ENCODE peak calls at places on chromosome 7, in seven cellular contexts. One of them, this sample, is unnamed.
A peak's percentile ranks its signal among the peaks of the same experiment; 100 is the strongest.

GRCh38 chr7:72805526-72806494 is 22.2 kb downstream of the TYW1B start:
- DNase-seq in heart right ventricle: no peak
- DNase-seq in mucosa of descending colon: no peak
- DNase-seq in GM20000: no peak
- DNase-seq in D721Med: no peak
- DNase-seq in A549: peak; percentile 5
- DNase-seq in foreskin fibroblast: peak; percentile 29
- DNase-seq in this sample: no peak

GRCh38 chr7:107994366-107994765 is 8.6 kb downstream of the LAMB1 start:
- DNase-seq in GM20000: no peak
- DNase-seq in A549: no peak
- DNase-seq in foreskin fibroblast: peak; percentile 16
- DNase-seq in heart right ventricle: no peak
- DNase-seq in mucosa of descending colon: no peak
- DNase-seq in D721Med: no peak
- DNase-seq in this sample: no peak

GRCh38 chr7:142927085-142927745 is 6.3 kb downstream of the TRPV5 start:
- DNase-seq in foreskin fibroblast: no peak
- DNase-seq in A549: no peak
- DNase-seq in D721Med: no peak
- DNase-seq in mucosa of descending colon: no peak
- DNase-seq in heart right ventricle: no peak
- DNase-seq in GM20000: no peak
- DNase-seq in this sample: no peak

GRCh38 chr7:127884066-127884559 is 147.1 kb downstream of the LRRC4 start:
- DNase-seq in A549: no peak
- DNase-seq in foreskin fibroblast: no peak
- DNase-seq in mucosa of descending colon: no peak
- DNase-seq in heart right ventricle: no peak
- DNase-seq in D721Med: no peak
- DNase-seq in GM20000: no peak
- DNase-seq in this sample: no peak

GRCh38 chr7:33459340-33459751 is 330.0 kb downstream of the BBS9 start:
- DNase-seq in mucosa of descending colon: peak; percentile 10
- DNase-seq in foreskin fibroblast: peak; percentile 48
- DNase-seq in heart right ventricle: no peak
- DNase-seq in A549: peak; percentile 65
- DNase-seq in D721Med: no peak
- DNase-seq in GM20000: no peak
- DNase-seq in this sample: no peak

GRCh38 chr7:117087639-117088396 is 134.5 kb downstream of the ST7 start:
- DNase-seq in heart right ventricle: no peak
- DNase-seq in A549: no peak
- DNase-seq in mucosa of descending colon: no peak
- DNase-seq in foreskin fibroblast: no peak
- DNase-seq in GM20000: no peak
- DNase-seq in D721Med: no peak
- DNase-seq in this sample: no peak

GRCh38 chr7:118753464-118753863 is 529.0 kb downstream of the ANKRD7 start:
- DNase-seq in D721Med: no peak
- DNase-seq in heart right ventricle: no peak
- DNase-seq in mucosa of descending colon: no peak
- DNase-seq in GM20000: no peak
- DNase-seq in foreskin fibroblast: no peak
- DNase-seq in A549: no peak
- DNase-seq in this sample: no peak

GRCh38 chr7:143391462-143392404 is 10.6 kb downstream of the ZYX start:
- DNase-seq in GM20000: no peak
- DNase-seq in D721Med: no peak
- DNase-seq in foreskin fibroblast: peak; percentile 83
- DNase-seq in heart right ventricle: peak; percentile 64
- DNase-seq in mucosa of descending colon: peak; percentile 73
- DNase-seq in A549: no peak
- DNase-seq in this sample: no peak

GRCh38 chr7:774161-775109 is 47.4 kb upstream of the PRKAR1B start:
- DNase-seq in GM20000: peak; percentile 85
- DNase-seq in A549: peak; percentile 53
- DNase-seq in foreskin fibroblast: peak; percentile 23
- DNase-seq in heart right ventricle: no peak
- DNase-seq in mucosa of descending colon: peak; percentile 75
- DNase-seq in D721Med: peak; percentile 55
- DNase-seq in this sample: peak; percentile 67

GRCh38 chr7:77415474-77415821 is 701 bp downstream of the GSAP start:
- DNase-seq in A549: no peak
- DNase-seq in foreskin fibroblast: no peak
- DNase-seq in heart right ventricle: no peak
- DNase-seq in GM20000: peak; percentile 73
- DNase-seq in mucosa of descending colon: no peak
- DNase-seq in D721Med: no peak
- DNase-seq in this sample: no peak

GRCh38 chr7:155938129-155938528 is 125.9 kb upstream of the SHH start:
- DNase-seq in foreskin fibroblast: no peak
- DNase-seq in heart right ventricle: no peak
- DNase-seq in A549: no peak
- DNase-seq in GM20000: no peak
- DNase-seq in D721Med: no peak
- DNase-seq in mucosa of descending colon: no peak
- DNase-seq in this sample: no peak

GRCh38 chr7:5396542-5396941 is 27.1 kb downstream of the TNRC18 start:
- DNase-seq in GM20000: peak; percentile 88
- DNase-seq in mucosa of descending colon: peak; percentile 44
- DNase-seq in D721Med: no peak
- DNase-seq in foreskin fibroblast: no peak
- DNase-seq in A549: peak; percentile 88
- DNase-seq in heart right ventricle: no peak
- DNase-seq in this sample: no peak

GRCh38 chr7:103715376-103716110 is 269.5 kb upstream of the SLC26A5 start:
- DNase-seq in foreskin fibroblast: no peak
- DNase-seq in D721Med: no peak
- DNase-seq in GM20000: no peak
- DNase-seq in heart right ventricle: no peak
- DNase-seq in mucosa of descending colon: no peak
- DNase-seq in A549: no peak
- DNase-seq in this sample: no peak

GRCh38 chr7:137373507-137373906 is 30.0 kb upstream of the PTN start:
- DNase-seq in mucosa of descending colon: no peak
- DNase-seq in A549: no peak
- DNase-seq in D721Med: no peak
- DNase-seq in GM20000: no peak
- DNase-seq in heart right ventricle: no peak
- DNase-seq in foreskin fibroblast: no peak
- DNase-seq in this sample: no peak

GRCh38 chr7:23615331-23615730 is 18.1 kb downstream of the CCDC126 start:
- DNase-seq in foreskin fibroblast: no peak
- DNase-seq in GM20000: no peak
- DNase-seq in heart right ventricle: no peak
- DNase-seq in D721Med: no peak
- DNase-seq in A549: no peak
- DNase-seq in mucosa of descending colon: no peak
- DNase-seq in this sample: no peak

GRCh38 chr7:100271716-100272537 is 35.6 kb upstream of the SPDYE3 start:
- DNase-seq in mucosa of descending colon: peak; percentile 99
- DNase-seq in A549: peak; percentile 97
- DNase-seq in D721Med: peak; percentile 43
- DNase-seq in GM20000: peak; percentile 95
- DNase-seq in heart right ventricle: peak; percentile 98
- DNase-seq in foreskin fibroblast: peak; percentile 94
- DNase-seq in this sample: peak; percentile 99
- TF ChIP-seq CTCF in mucosa of descending colon: no peak
- TF ChIP-seq CTCF in A549: peak; percentile 7
- TF ChIP-seq CTCF in D721Med: peak; percentile 4
- TF ChIP-seq CTCF in GM20000: no peak
- TF ChIP-seq CTCF in heart right ventricle: no peak
- TF ChIP-seq CTCF in foreskin fibroblast: peak; percentile 11
- TF ChIP-seq CTCF in this sample: peak; percentile 35

DNA sequence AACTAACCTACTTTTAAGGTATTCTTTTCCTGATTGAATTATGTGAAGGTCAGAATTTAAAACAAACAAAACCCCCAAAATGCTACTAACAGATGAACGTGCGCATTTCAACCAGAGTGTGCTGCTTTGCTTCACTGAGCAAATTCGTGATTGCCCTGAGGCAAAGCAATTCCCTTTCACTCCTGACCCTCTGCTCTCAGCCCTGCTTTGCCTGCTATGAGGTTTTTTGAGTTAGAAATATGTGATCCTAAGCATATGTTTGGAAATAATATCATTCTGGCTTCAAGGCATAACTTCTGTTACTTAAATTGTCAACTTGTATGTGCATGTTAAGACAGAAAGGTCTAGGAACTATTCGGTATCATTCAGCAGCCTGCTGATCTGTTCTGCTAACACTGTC is 124.2 kb downstream of the GNAT3 start:
- DNase-seq in D721Med: no peak
- DNase-seq in GM20000: no peak
- DNase-seq in mucosa of descending colon: no peak
- DNase-seq in foreskin fibroblast: no peak
- DNase-seq in A549: no peak
- DNase-seq in heart right ventricle: no peak
- DNase-seq in this sample: no peak
- TF ChIP-seq CTCF in D721Med: no peak
- TF ChIP-seq CTCF in GM20000: no peak
- TF ChIP-seq CTCF in mucosa of descending colon: no peak
- TF ChIP-seq CTCF in foreskin fibroblast: no peak
- TF ChIP-seq CTCF in A549: no peak
- TF ChIP-seq CTCF in heart right ventricle: no peak
- TF ChIP-seq CTCF in this sample: no peak

GRCh38 chr7:47807126-47807525 is 141.1 kb downstream of the PKD1L1 start:
- DNase-seq in mucosa of descending colon: no peak
- DNase-seq in GM20000: no peak
- DNase-seq in D721Med: no peak
- DNase-seq in heart right ventricle: no peak
- DNase-seq in A549: no peak
- DNase-seq in foreskin fibroblast: no peak
- DNase-seq in this sample: no peak

GRCh38 chr7:47806701-47807103 is 141.6 kb downstream of the PKD1L1 start:
- DNase-seq in D721Med: no peak
- DNase-seq in heart right ventricle: no peak
- DNase-seq in A549: no peak
- DNase-seq in mucosa of descending colon: no peak
- DNase-seq in GM20000: no peak
- DNase-seq in foreskin fibroblast: no peak
- DNase-seq in this sample: no peak

GRCh38 chr7:47809387-47809786 is 138.9 kb downstream of the PKD1L1 start:
- DNase-seq in mucosa of descending colon: no peak
- DNase-seq in GM20000: no peak
- DNase-seq in A549: no peak
- DNase-seq in heart right ventricle: no peak
- DNase-seq in foreskin fibroblast: no peak
- DNase-seq in D721Med: no peak
- DNase-seq in this sample: no peak

GRCh38 chr7:47808321-47808720 is 139.9 kb downstream of the PKD1L1 start:
- DNase-seq in heart right ventricle: no peak
- DNase-seq in GM20000: no peak
- DNase-seq in foreskin fibroblast: no peak
- DNase-seq in D721Med: no peak
- DNase-seq in mucosa of descending colon: no peak
- DNase-seq in A549: no peak
- DNase-seq in this sample: no peak

GRCh38 chr7:47807756-47808155 is 140.5 kb downstream of the PKD1L1 start:
- DNase-seq in mucosa of descending colon: no peak
- DNase-seq in D721Med: no peak
- DNase-seq in GM20000: peak; percentile 32
- DNase-seq in foreskin fibroblast: no peak
- DNase-seq in A549: no peak
- DNase-seq in heart right ventricle: no peak
- DNase-seq in this sample: no peak
- TF ChIP-seq CTCF in mucosa of descending colon: no peak
- TF ChIP-seq CTCF in D721Med: no peak
- TF ChIP-seq CTCF in GM20000: no peak
- TF ChIP-seq CTCF in foreskin fibroblast: no peak
- TF ChIP-seq CTCF in A549: no peak
- TF ChIP-seq CTCF in heart right ventricle: no peak
- TF ChIP-seq CTCF in this sample: peak; percentile 8

DNA sequence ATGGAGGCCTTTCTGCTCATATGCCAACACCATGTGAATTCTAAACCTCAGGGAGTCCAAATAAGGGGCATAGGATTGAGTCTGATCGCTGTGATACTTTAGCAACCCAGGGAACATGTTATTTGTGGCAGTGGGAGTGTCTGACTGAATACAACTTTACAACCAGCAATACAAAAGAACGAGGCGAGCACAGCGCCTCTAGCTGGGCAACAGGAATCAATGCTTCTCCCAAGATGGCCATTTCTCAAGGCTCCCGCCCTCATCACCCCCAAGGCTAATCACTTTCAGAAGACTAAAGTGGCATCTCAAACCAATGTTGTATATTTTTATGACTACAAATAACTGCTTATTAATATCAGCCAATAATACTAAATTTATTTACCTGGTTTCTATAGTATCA is 28.1 kb downstream of the YWHAG start:
- DNase-seq in mucosa of descending colon: no peak
- DNase-seq in D721Med: no peak
- DNase-seq in GM20000: no peak
- DNase-seq in heart right ventricle: no peak
- DNase-seq in foreskin fibroblast: no peak
- DNase-seq in A549: no peak
- DNase-seq in this sample: no peak
- TF ChIP-seq CTCF in mucosa of descending colon: no peak
- TF ChIP-seq CTCF in D721Med: no peak
- TF ChIP-seq CTCF in GM20000: no peak
- TF ChIP-seq CTCF in heart right ventricle: no peak
- TF ChIP-seq CTCF in foreskin fibroblast: no peak
- TF ChIP-seq CTCF in A549: no peak
- TF ChIP-seq CTCF in this sample: no peak

GRCh38 chr7:83072576-83073517 is 89.8 kb downstream of the PCLO start:
- DNase-seq in heart right ventricle: no peak
- DNase-seq in D721Med: no peak
- DNase-seq in GM20000: no peak
- DNase-seq in mucosa of descending colon: no peak
- DNase-seq in A549: no peak
- DNase-seq in foreskin fibroblast: no peak
- DNase-seq in this sample: no peak
- TF ChIP-seq CTCF in heart right ventricle: no peak
- TF ChIP-seq CTCF in D721Med: peak; percentile 48
- TF ChIP-seq CTCF in GM20000: no peak
- TF ChIP-seq CTCF in mucosa of descending colon: no peak
- TF ChIP-seq CTCF in A549: peak; percentile 36
- TF ChIP-seq CTCF in foreskin fibroblast: no peak
- TF ChIP-seq CTCF in this sample: peak; percentile 33

DNA sequence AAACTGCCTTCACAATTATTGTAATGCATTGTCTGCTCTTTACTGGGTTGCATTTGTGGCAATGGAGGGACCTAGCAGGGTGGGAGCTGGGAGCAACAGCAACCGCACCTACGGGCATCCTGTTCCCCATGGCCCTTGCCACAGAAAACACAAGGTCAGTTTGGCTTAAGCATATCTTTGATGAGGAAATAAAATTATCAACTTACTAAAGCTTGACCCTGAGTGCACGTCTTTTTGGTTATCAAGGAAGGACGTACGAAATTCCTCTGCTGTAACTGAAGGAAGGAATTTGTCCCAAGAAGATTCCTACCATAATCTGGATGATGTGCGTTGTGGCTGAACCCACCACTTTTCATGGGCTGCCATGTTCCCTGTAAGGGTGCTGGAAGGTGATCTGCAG is 19.9 kb upstream of the PTPRN2 start:
- DNase-seq in GM20000: no peak
- DNase-seq in heart right ventricle: no peak
- DNase-seq in A549: no peak
- DNase-seq in foreskin fibroblast: no peak
- DNase-seq in D721Med: no peak
- DNase-seq in mucosa of descending colon: no peak
- DNase-seq in this sample: no peak
- TF ChIP-seq CTCF in GM20000: no peak
- TF ChIP-seq CTCF in heart right ventricle: no peak
- TF ChIP-seq CTCF in A549: no peak
- TF ChIP-seq CTCF in foreskin fibroblast: no peak
- TF ChIP-seq CTCF in D721Med: no peak
- TF ChIP-seq CTCF in mucosa of descending colon: no peak
- TF ChIP-seq CTCF in this sample: no peak

This sample was measured in progenitor cell of endocrine pancreas.